ENCODE peak calls at places on chromosomes 13 and 19, in five cellular contexts. X is stimulated activated CD4-positive, alpha-beta T cell treated with anti-CD3 and anti-CD28 coated beads, Interleukin-15, amount 100 ng/mL, for 1 hour; E is brain pericyte; N is posterior vena cava; V is Daoy. D is an unnamed sample.

GRCh38 chr19:362154-362553 is 17.6 kb upstream of the MIER2 start:
- DNase-seq in X (no peak), E (no peak), V (no peak), N (peak), D (peak)

GRCh38 chr19:36028313-36029041 is 4.2 kb downstream of the CLIP3 start:
- DNase-seq in N (no peak), V (no peak), X (no peak), E (no peak), D (no peak)

GRCh38 chr19:49338691-49339363 is 3.6 kb downstream of the CD37 start:
- DNase-seq in X (no peak), V (peak), E (no peak), N (peak), D (peak)

GRCh38 chr19:1315470-1316166 is 29.9 kb downstream of the EFNA2 start:
- DNase-seq in E (no peak), X (no peak), V (peak), N (no peak), D (no peak)

GRCh38 chr13:32639502-32640105 is 53.4 kb downstream of the PDS5B start:
- DNase-seq in E (peak), N (no peak), V (peak), X (no peak), D (no peak)

GRCh38 chr19:57947419-57948134 is at the start of gene ZNF256:
- DNase-seq in V (peak), N (peak), X (peak), E (peak), D (peak)

GRCh38 chr19:39514840-39515550 is at the start of gene SELENOV:
- DNase-seq in X (no peak), E (no peak), V (peak), N (no peak), D (no peak)

GRCh38 chr13:99686157-99686572 is 184.9 kb downstream of the TM9SF2 start:
- DNase-seq in V (peak), E (no peak), X (no peak), N (no peak), D (no peak)

GRCh38 chr19:5339470-5339949 is 1.1 kb downstream of the PTPRS start:
- DNase-seq in E (no peak), V (no peak), N (no peak), X (no peak), D (no peak)

GRCh38 chr13:66659291-66660012 is 570.7 kb downstream of the PCDH9 start:
- DNase-seq in N (no peak), X (no peak), V (no peak), E (no peak), D (no peak)

GRCh38 chr19:5186293-5187050 is 154.1 kb downstream of the PTPRS start:
- DNase-seq in N (peak), E (no peak), V (peak), X (no peak), D (no peak)

GRCh38 chr19:36092566-36092965 is 18.4 kb upstream of the OVOL3 start:
- DNase-seq in N (no peak), E (no peak), X (no peak), V (no peak), D (no peak)

GRCh38 chr13:98478134-98479129 is 98.5 kb downstream of the STK24 start:
- DNase-seq in E (no peak), V (peak), X (no peak), N (no peak), D (no peak)

GRCh38 chr19:41548954-41549688 is 26.8 kb upstream of the CEACAM21 start:
- DNase-seq in N (no peak), E (no peak), X (peak), V (no peak), D (no peak)

GRCh38 chr19:4909172-4909896 is at the start of gene UHRF1:
- DNase-seq in E (no peak), V (peak), N (no peak), X (no peak), D (no peak)

GRCh38 chr13:59501004-59501403 is 662.7 kb downstream of the DIAPH3 start:
- DNase-seq in V (no peak), N (no peak), E (no peak), X (no peak), D (no peak)

GRCh38 chr13:94711561-94712286 is 621 bp downstream of the SOX21 start:
- DNase-seq in E (no peak), X (no peak), N (peak), V (peak), D (no peak)

GRCh38 chr19:2797280-2797679 is 12.0 kb downstream of the THOP1 start:
- DNase-seq in N (no peak), X (no peak), V (no peak), E (no peak), D (no peak)

GRCh38 chr13:50732712-50733111 is 110.8 kb downstream of the DLEU7 start:
- DNase-seq in N (no peak), E (peak), V (peak), X (no peak), D (no peak)

GRCh38 chr19:46409146-46409545 is 4.2 kb downstream of the CCDC8 start:
- DNase-seq in V (no peak), X (no peak), E (no peak), N (no peak), D (no peak)

GRCh38 chr19:10907925-10908324 is 20.5 kb downstream of the YIPF2 start:
- DNase-seq in E (no peak), N (no peak), X (no peak), V (no peak), D (no peak)

GRCh38 chr13:99176309-99177276 is 24.1 kb upstream of the UBAC2 start:
- DNase-seq in N (peak), E (no peak), V (peak), X (peak), D (no peak)

GRCh38 chr19:6481541-6482342 is at the start of gene DENND1C:
- DNase-seq in V (peak), N (no peak), X (peak), E (no peak), D (no peak)

GRCh38 chr19:43711751-43712355 is 4.0 kb upstream of the IRGC start:
- DNase-seq in X (no peak), N (no peak), V (peak), E (no peak), D (no peak)

GRCh38 chr13:76512676-76513277 is 373.4 kb downstream of the KCTD12 start:
- DNase-seq in V (peak), E (peak), N (no peak), X (no peak), D (no peak)